ENCODE peak calls at places on chromosomes 13 and 19, in eight cellular contexts. F is neural crest cell; P is activated naive CD8-positive, alpha-beta T cell treated with anti-CD3 and anti-CD28 coated beads, Interleukin-2, amount 50 U/mL, for 24 hours; Q is stimulated activated CD4-positive, alpha-beta T cell treated with anti-CD3 and anti-CD28 coated beads, Interleukin-15, amount 100 ng/mL, for 1 hour; R is activated T-helper 1 cell treated with Interleukin-2 at 50 U/mL for 16 hours; O is T-helper 2 cell; S is T1000; I is HFFc6. H is an unnamed sample.

GRCh38 chr13:112558696-112559418 is 29.1 kb downstream of the TUBGCP3 start:
- DNase-seq in P (no peak), S (no peak), F (no peak), I (no peak), O (no peak), R (no peak), Q (no peak), H (no peak)

GRCh38 chr13:32087955-32088747 is 56.6 kb downstream of the FRY start:
- DNase-seq in O (no peak), F (no peak), I (no peak), P (no peak), Q (no peak), S (no peak), R (no peak), H (no peak)

GRCh38 chr19:49861127-49861526 is 6.2 kb downstream of the PNKP start:
- DNase-seq in Q (no peak), O (no peak), S (no peak), I (no peak), F (no peak), P (no peak), R (no peak), H (no peak)

GRCh38 chr13:111852701-111853100 is 214.2 kb upstream of the SOX1 start:
- DNase-seq in O (no peak), S (no peak), Q (no peak), R (no peak), P (no peak), F (no peak), I (no peak), H (no peak)

GRCh38 chr13:50731400-50731799 is 112.1 kb downstream of the DLEU7 start:
- DNase-seq in S (no peak), P (no peak), Q (no peak), I (peak; percentile 57), O (no peak), R (no peak), F (no peak), H (no peak)

GRCh38 chr13:21703846-21704245 is 33.0 kb downstream of the FGF9 start:
- DNase-seq in S (no peak), O (no peak), Q (no peak), I (no peak), R (no peak), F (no peak), P (no peak), H (no peak)

GRCh38 chr19:16015805-16016173 is 60.5 kb upstream of the TPM4 start:
- DNase-seq in F (no peak), I (no peak), S (no peak), R (no peak), Q (no peak), P (no peak), O (no peak), H (no peak)

GRCh38 chr19:6020166-6020967 is 42.4 kb upstream of the RANBP3 start:
- DNase-seq in S (no peak), F (no peak), R (no peak), O (no peak), I (no peak), P (no peak), Q (no peak), H (no peak)

GRCh38 chr13:93227906-93228801 is 1.5 kb downstream of the GPC6 start:
- DNase-seq in P (no peak), R (no peak), F (peak; percentile 67), O (no peak), Q (no peak), S (peak; percentile 61), I (peak; percentile 73), H (no peak)

GRCh38 chr13:51861728-51862300 is at the start of gene CCDC70:
- DNase-seq in F (no peak), R (no peak), O (no peak), S (no peak), P (peak; percentile 40), Q (no peak), I (peak; percentile 21), H (peak; percentile 2)

H was measured in activated CD8-positive, alpha-beta memory T cell treated with anti-CD3 and anti-CD28 coated beads for 4 hours.